ENCODE peak calls at places on chromosomes 5 and 9, in six cellular contexts. W, A, F, V, U and M are unnamed samples.

GRCh38 chr9:112059145-112059979 is 115.7 kb downstream of the SUSD1 start:
- DNase-seq in A (peak; percentile 87), F (peak; percentile 65), U (no peak), V (peak; percentile 87), W (no peak), M (peak; percentile 65)

GRCh38 chr9:131478421-131478868 is 24.3 kb upstream of the POMT1 start:
- DNase-seq in U (peak; percentile 40), A (peak; percentile 35), W (peak; percentile 38), V (peak; percentile 18), F (peak; percentile 26), M (no peak)

GRCh38 chr9:4864234-4864661 is 71.5 kb downstream of the RCL1 start:
- DNase-seq in F (no peak), V (no peak), U (peak; percentile 49), A (no peak), W (no peak), M (no peak)

GRCh38 chr5:153350192-153350883 is 140.1 kb upstream of the GRIA1 start:
- DNase-seq in F (no peak), U (no peak), A (peak; percentile 9), W (no peak), V (no peak), M (no peak)

GRCh38 chr9:106830527-106831140 is 32.3 kb upstream of the ZNF462 start:
- DNase-seq in V (no peak), F (peak; percentile 30), U (no peak), A (no peak), W (peak; percentile 9), M (no peak)

GRCh38 chr9:136685792-136686533 is 1.3 kb downstream of the AGPAT2 start:
- DNase-seq in A (no peak), V (no peak), U (no peak), W (peak; percentile 28), F (no peak), M (no peak)

GRCh38 chr5:151155777-151156731 is 1.5 kb downstream of the ANXA6 start:
- DNase-seq in U (no peak), V (peak; percentile 67), W (peak; percentile 26), F (peak; percentile 59), A (no peak), M (peak; percentile 29)

GRCh38 chr5:170450041-170450660 is 53.7 kb upstream of the KCNIP1 start:
- DNase-seq in F (no peak), V (no peak), A (no peak), W (no peak), U (no peak), M (no peak)

GRCh38 chr9:132183134-132183533 is 21.3 kb downstream of the NTNG2 start:
- DNase-seq in V (no peak), F (no peak), U (no peak), A (no peak), W (no peak), M (no peak)

GRCh38 chr9:626591-626990 is 214.9 kb upstream of the DMRT1 start:
- DNase-seq in W (no peak), V (peak; percentile 40), A (no peak), U (no peak), F (no peak), M (no peak)

GRCh38 chr5:80238778-80239679 is 16.8 kb downstream of the SERINC5 start:
- DNase-seq in F (peak; percentile 81), U (peak; percentile 47), V (peak; percentile 79), A (no peak), W (peak; percentile 78), M (no peak)

GRCh38 chr5:179276838-179277395 is 68.3 kb downstream of the ADAMTS2 start:
- DNase-seq in U (no peak), W (no peak), F (no peak), A (no peak), V (no peak), M (no peak)

GRCh38 chr5:147483197-147483790 is 26.6 kb downstream of the DPYSL3 start:
- DNase-seq in V (no peak), F (no peak), W (no peak), A (no peak), U (no peak), M (no peak)

GRCh38 chr5:129459485-129460120 is 495 bp upstream of the ADAMTS19 start:
- DNase-seq in W (no peak), F (peak; percentile 44), A (peak; percentile 33), U (no peak), V (peak; percentile 53), M (no peak)

GRCh38 chr5:152349683-152350526 is 55.2 kb downstream of the NMUR2 start:
- DNase-seq in U (peak; percentile 29), W (peak; percentile 10), V (peak; percentile 24), F (peak; percentile 12), A (peak; percentile 55), M (no peak)

GRCh38 chr9:135905380-135906282 is 1.7 kb downstream of the CAMSAP1 start:
- DNase-seq in V (peak; percentile 58), A (peak; percentile 92), U (no peak), W (no peak), F (peak; percentile 38), M (no peak)

GRCh38 chr9:135287627-135288026 is 192.0 kb upstream of the PPP1R26 start:
- DNase-seq in W (no peak), A (no peak), U (no peak), F (no peak), V (no peak), M (no peak)

GRCh38 chr5:98065261-98065909 is 708.1 kb upstream of the RGMB start:
- DNase-seq in A (peak; percentile 25), W (no peak), F (peak; percentile 28), U (no peak), V (no peak), M (no peak)

GRCh38 chr5:6759401-6759800 is 46.2 kb downstream of the TENT4A start:
- DNase-seq in A (peak; percentile 38), W (no peak), U (no peak), V (no peak), F (no peak), M (no peak)
- TF ChIP-seq CTCF in A (no peak), W (no peak), U (no peak), V (no peak), F (no peak), M (no peak)

GRCh38 chr5:67092447-67093023 is 104.1 kb downstream of the CD180 start:
- DNase-seq in U (no peak), W (no peak), V (peak; percentile 65), F (peak; percentile 44), A (peak; percentile 71), M (no peak)
- H3K4me3 ChIP-seq in U (no peak overlapping the region), W (no peak overlapping the region), V (peak overlapping the region; percentile 20), F (no peak overlapping the region), A (no peak overlapping the region), M (no peak overlapping the region)

DNA sequence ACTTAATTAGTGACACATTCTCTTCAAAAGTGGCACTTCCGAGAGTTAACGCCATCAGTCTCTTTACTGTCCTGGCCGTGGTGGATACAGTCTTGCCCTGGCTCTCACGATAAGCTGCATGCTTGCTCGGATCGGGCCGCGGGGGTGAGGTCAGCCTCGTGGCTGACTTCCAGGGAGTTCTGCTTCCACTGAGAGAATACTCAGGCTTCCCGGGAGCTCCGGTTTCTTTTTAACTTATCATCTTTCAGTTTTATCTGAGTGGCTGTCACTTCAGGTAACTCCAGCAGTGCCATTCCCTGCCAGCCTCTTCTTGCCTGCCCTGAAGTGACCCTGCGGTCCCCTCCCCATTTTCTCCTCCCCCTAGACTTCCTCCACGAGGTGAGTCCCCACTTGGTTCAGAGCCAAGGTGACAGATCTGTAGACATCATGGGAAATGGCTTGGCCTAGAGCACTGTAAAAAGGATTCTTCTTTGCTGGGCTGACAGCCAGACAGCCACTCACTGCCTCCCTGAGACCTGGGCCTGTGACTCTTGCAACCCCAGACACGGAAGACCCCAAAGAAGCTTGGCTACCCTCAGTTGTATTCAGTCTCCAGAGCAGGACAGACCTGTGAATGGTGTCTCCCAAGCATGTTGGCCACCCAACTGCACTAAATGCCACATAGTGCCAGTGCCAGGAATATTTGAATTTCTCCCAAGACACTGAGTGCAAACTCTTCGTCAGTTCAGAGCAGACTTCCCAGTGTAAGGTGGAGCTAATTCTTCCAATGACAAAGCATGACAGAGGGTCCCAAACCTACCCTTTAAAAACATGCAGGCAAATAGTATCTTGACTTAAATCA is 95.1 kb downstream of the DAPK1 start:
- DNase-seq in U (peak; percentile 69), F (peak; percentile 72), A (no peak), V (peak; percentile 69), W (peak; percentile 58), M (no peak)
- TF ChIP-seq CTCF in U (no peak), F (no peak), A (no peak), V (no peak), W (no peak), M (no peak)

DNA sequence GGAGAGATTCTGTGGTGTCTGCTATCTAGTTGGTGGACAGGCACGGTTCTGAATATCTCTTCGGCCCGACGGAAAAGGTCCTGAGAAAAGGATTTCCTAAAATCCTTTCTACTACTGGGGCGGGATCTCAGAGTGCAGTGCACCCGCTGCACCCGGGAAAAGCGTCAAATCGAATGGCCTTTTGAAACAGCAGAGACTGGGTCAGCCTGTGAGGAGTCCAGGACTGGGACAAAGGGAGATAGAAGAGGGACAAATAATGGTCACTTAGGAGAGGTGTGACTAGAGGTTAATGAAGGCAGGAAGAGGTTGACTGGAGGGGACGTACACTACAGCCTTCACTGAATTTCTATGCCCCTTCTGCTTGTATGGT is 1.5 kb downstream of the PLPPR1 start:
- DNase-seq in U (no peak), F (no peak), V (no peak), W (no peak), A (no peak), M (no peak)
- H3K4me3 ChIP-seq in U (no peak overlapping the region), F (no peak overlapping the region), V (no peak overlapping the region), W (no peak overlapping the region), A (no peak overlapping the region), M (no peak overlapping the region)

GRCh38 chr9:69412741-69413150 is 87.7 kb downstream of the ENTREP1 start:
- DNase-seq in U (peak; percentile 65), V (peak; percentile 68), W (peak; percentile 67), F (peak; percentile 74), A (peak; percentile 35), M (no peak)
- TF ChIP-seq CTCF in U (peak; percentile 11), V (peak; percentile 68), W (peak; percentile 70), F (peak; percentile 85), A (peak; percentile 46), M (peak; percentile 87)

DNA sequence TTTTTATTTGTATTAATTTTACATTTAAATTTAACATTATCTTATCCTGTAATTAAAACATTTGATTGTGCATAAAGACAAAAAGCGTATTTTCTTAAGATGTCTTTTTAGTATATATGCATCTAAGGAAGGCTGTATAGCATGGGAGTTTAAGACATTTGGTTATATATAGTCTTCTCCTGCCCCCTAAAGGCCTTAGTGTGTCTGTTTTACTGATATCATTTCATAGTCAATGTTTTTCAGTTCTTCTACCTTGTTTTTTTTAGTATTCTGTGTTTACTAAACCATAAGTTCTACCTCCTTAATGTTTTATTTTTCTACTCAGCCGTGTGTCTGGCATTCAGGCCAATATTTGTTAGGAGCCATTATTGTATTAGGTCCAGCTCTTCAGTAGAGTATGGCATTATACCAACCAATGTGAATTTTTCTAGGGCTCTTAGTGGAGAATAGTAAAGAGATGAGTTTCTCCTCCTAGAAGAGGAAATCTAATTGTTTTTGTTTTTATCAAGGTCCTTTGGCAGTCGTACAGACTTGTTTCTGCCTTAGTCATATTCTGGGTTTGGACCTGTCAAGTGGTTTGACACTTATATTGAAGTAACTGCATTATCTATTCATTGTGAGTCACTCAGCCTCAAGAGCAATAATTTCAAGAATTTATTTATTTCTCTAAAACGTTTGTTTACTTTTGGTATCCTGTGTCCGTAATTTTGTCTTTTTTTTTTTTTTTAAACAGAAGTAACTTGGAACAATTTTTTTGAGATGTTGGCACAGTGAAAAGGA is 74.8 kb downstream of the SLF1 start:
- DNase-seq in F (peak; percentile 82), W (no peak), A (peak; percentile 92), V (peak; percentile 86), U (no peak), M (peak; percentile 70)
- H3K4me3 ChIP-seq in F (no peak overlapping the region), W (no peak overlapping the region), A (no peak overlapping the region), V (no peak overlapping the region), U (no peak overlapping the region), M (no peak overlapping the region)